ENCODE peak calls at places on chromosomes 16 and 17, in ten cellular contexts. Q is GM12878, T is cardiac fibroblast, S is PC-9, I is heart left ventricle, D is uterus, R is cardiac muscle cell, F is brain microvascular endothelial cell, G is gastrocnemius medialis, Y is skeletal muscle cell. U is an unnamed sample.

GRCh38 chr16:56939801-56940200 is 7.9 kb downstream of the HERPUD1 start:
- DNase-seq in Q (no peak), T (no peak), S (no peak), I (no peak), D (no peak), R (no peak), F (no peak), G (no peak), Y (no peak), U (no peak)

GRCh38 chr16:89232107-89232506 is 14.6 kb downstream of the ZNF778 start:
- DNase-seq in Q (no peak), T (no peak), S (no peak), I (no peak), D (no peak), R (no peak), F (no peak), G (no peak), Y (no peak), U (no peak)

GRCh38 chr16:86391987-86392386 is 118.3 kb upstream of the FOXF1 start:
- DNase-seq in Q (no peak), T (no peak), S (no peak), I (no peak), D (no peak), R (peak), F (peak), G (no peak), Y (no peak), U (no peak)

GRCh38 chr17:79874329-79874981 is 35.2 kb upstream of the CBX4 start:
- DNase-seq in Q (no peak), T (peak), S (no peak), I (no peak), D (no peak), R (peak), F (peak), G (no peak), Y (no peak), U (no peak)

GRCh38 chr17:6599364-6599763 is 41.1 kb downstream of the KIAA0753 start:
- DNase-seq in Q (no peak), T (no peak), S (no peak), I (no peak), D (no peak), R (no peak), F (no peak), G (no peak), Y (no peak), U (no peak)

GRCh38 chr17:81885869-81886548 is 5.4 kb downstream of the ALYREF start:
- DNase-seq in Q (no peak), T (no peak), S (peak), I (no peak), D (no peak), R (no peak), F (no peak), G (peak), Y (no peak), U (peak)

GRCh38 chr16:71367243-71367976 is 8.9 kb downstream of the CALB2 start:
- DNase-seq in Q (peak), T (peak), S (peak), I (no peak), D (no peak), R (peak), F (peak), G (no peak), Y (no peak), U (no peak)

GRCh38 chr16:66824006-66824405 is 6.8 kb downstream of the NAE1 start:
- DNase-seq in Q (no peak), T (no peak), S (no peak), I (no peak), D (no peak), R (no peak), F (no peak), G (no peak), Y (no peak), U (no peak)

GRCh38 chr17:4003501-4004421 is 39.5 kb upstream of the ATP2A3 start:
- DNase-seq in Q (no peak), T (no peak), S (no peak), I (no peak), D (no peak), R (no peak), F (no peak), G (no peak), Y (no peak), U (no peak)

GRCh38 chr17:17682293-17682736 is 1.1 kb downstream of the RAI1 start:
- DNase-seq in Q (no peak), T (peak), S (peak), I (peak), D (peak), R (peak), F (no peak), G (no peak), Y (no peak), U (no peak)

GRCh38 chr17:33647976-33648375 is 354.9 kb upstream of the ASIC2 start:
- DNase-seq in Q (no peak), T (no peak), S (no peak), I (no peak), D (peak), R (peak), F (peak), G (no peak), Y (no peak), U (no peak)

GRCh38 chr17:76537288-76537577 is 276 bp downstream of the CYGB start:
- DNase-seq in Q (no peak), T (no peak), S (no peak), I (peak), D (peak), R (peak), F (no peak), G (no peak), Y (no peak), U (no peak)

GRCh38 chr17:27544350-27545131 is 86.4 kb upstream of the LGALS9 start:
- DNase-seq in Q (peak), T (no peak), S (peak), I (no peak), D (no peak), R (peak), F (no peak), G (no peak), Y (peak), U (no peak)

GRCh38 chr16:86956437-86956836 is 360.8 kb downstream of the C16orf95 start:
- DNase-seq in Q (no peak), T (no peak), S (no peak), I (no peak), D (no peak), R (no peak), F (no peak), G (no peak), Y (no peak), U (no peak)

GRCh38 chr16:787978-788398 is at the start of gene RPUSD1:
- DNase-seq in Q (no peak), T (no peak), S (no peak), I (no peak), D (no peak), R (no peak), F (no peak), G (no peak), Y (no peak), U (no peak)

GRCh38 chr17:67390006-67390645 is 13.0 kb downstream of the PITPNC1 start:
- DNase-seq in Q (no peak), T (no peak), S (no peak), I (no peak), D (no peak), R (no peak), F (no peak), G (no peak), Y (no peak), U (no peak)

GRCh38 chr16:3214904-3215600 is 19.9 kb downstream of the ZNF200 start:
- DNase-seq in Q (no peak), T (no peak), S (no peak), I (no peak), D (no peak), R (no peak), F (no peak), G (no peak), Y (no peak), U (no peak)

GRCh38 chr17:29722411-29723198 is 99.9 kb upstream of the CORO6 start:
- DNase-seq in Q (peak), T (peak), S (no peak), I (peak), D (peak), R (peak), F (peak), G (peak), Y (peak), U (no peak)

GRCh38 chr16:56115817-56116576 is 75.3 kb upstream of the GNAO1 start:
- DNase-seq in Q (no peak), T (no peak), S (no peak), I (no peak), D (no peak), R (no peak), F (no peak), G (no peak), Y (no peak), U (no peak)

GRCh38 chr16:87416826-87417471 is 24.8 kb downstream of the MAP1LC3B start:
- DNase-seq in Q (no peak), T (peak), S (peak), I (no peak), D (peak), R (peak), F (peak), G (no peak), Y (peak), U (no peak)

GRCh38 chr17:55430531-55431228 is 9.0 kb upstream of the MMD start:
- DNase-seq in Q (no peak), T (no peak), S (no peak), I (no peak), D (no peak), R (no peak), F (no peak), G (no peak), Y (no peak), U (no peak)

GRCh38 chr16:1013593-1013900 is 32.0 kb downstream of the SOX8 start:
- DNase-seq in Q (no peak), T (no peak), S (no peak), I (no peak), D (no peak), R (no peak), F (no peak), G (no peak), Y (no peak), U (no peak)

GRCh38 chr17:42830971-42831370 is 2.2 kb upstream of the PSME3 start:
- DNase-seq in Q (no peak), T (no peak), S (no peak), I (no peak), D (no peak), R (no peak), F (no peak), G (no peak), Y (no peak), U (no peak)

GRCh38 chr17:78263063-78263735 is 31.8 kb downstream of the TMEM235 start:
- DNase-seq in Q (no peak), T (peak), S (no peak), I (peak), D (no peak), R (peak), F (no peak), G (no peak), Y (no peak), U (no peak)

GRCh38 chr16:23557779-23558330 is 328 bp downstream of the UBFD1 start:
- DNase-seq in Q (no peak), T (peak), S (no peak), I (peak), D (peak), R (peak), F (peak), G (peak), Y (no peak), U (no peak)

GRCh38 chr17:77331161-77331864 is 190.5 kb downstream of the SEC14L1 start:
- DNase-seq in Q (peak), T (peak), S (peak), I (peak), D (peak), R (peak), F (peak), G (peak), Y (peak), U (peak)

GRCh38 chr16:66263168-66263972 is 103.1 kb upstream of the CDH5 start:
- DNase-seq in Q (no peak), T (no peak), S (no peak), I (no peak), D (no peak), R (no peak), F (no peak), G (no peak), Y (no peak), U (no peak)

GRCh38 chr16:695355-696089 is 5.3 kb upstream of the WDR24 start:
- DNase-seq in Q (no peak), T (no peak), S (peak), I (no peak), D (no peak), R (no peak), F (no peak), G (no peak), Y (no peak), U (no peak)

GRCh38 chr16:14510939-14511797 is 118.9 kb downstream of the PARN start:
- DNase-seq in Q (no peak), T (peak), S (no peak), I (no peak), D (no peak), R (peak), F (peak), G (no peak), Y (peak), U (peak)

GRCh38 chr16:85235988-85236831 is 123.9 kb upstream of the CIBAR2 start:
- DNase-seq in Q (no peak), T (no peak), S (no peak), I (no peak), D (peak), R (no peak), F (no peak), G (no peak), Y (no peak), U (no peak)

GRCh38 chr16:56931253-56931768 is 631 bp upstream of the HERPUD1 start:
- DNase-seq in Q (peak), T (no peak), S (no peak), I (no peak), D (no peak), R (no peak), F (no peak), G (no peak), Y (no peak), U (no peak)

GRCh38 chr16:49651980-49652379 is 203.9 kb downstream of the ZNF423 start:
- DNase-seq in Q (no peak), T (no peak), S (no peak), I (peak), D (peak), R (no peak), F (no peak), G (no peak), Y (no peak), U (no peak)
- H3K4me3 ChIP-seq in Q (no peak), T (no peak), S (no peak), I (no peak), D (peak), R (no peak), F (no peak), G (no peak), Y (no peak), U (no peak)

GRCh38 chr16:25730396-25730795 is 38.6 kb downstream of the HS3ST4 start:
- DNase-seq in Q (no peak), T (no peak), S (no peak), I (no peak), D (no peak), R (no peak), F (no peak), G (no peak), Y (no peak), U (no peak)
- H3K4me3 ChIP-seq in Q (no peak), T (no peak), S (no peak), I (no peak), D (no peak), R (no peak), F (no peak), G (no peak), Y (no peak), U (no peak)

GRCh38 chr16:27772093-27772820 is 222.3 kb downstream of the KATNIP start:
- DNase-seq in Q (no peak), T (no peak), S (no peak), I (peak), D (no peak), R (no peak), F (no peak), G (no peak), Y (no peak), U (no peak)
- H3K4me3 ChIP-seq in Q (no peak), T (no peak), S (no peak), I (no peak), D (no peak), R (no peak), F (no peak), G (no peak), Y (no peak), U (no peak)

GRCh38 chr16:9008335-9009260 is 44.9 kb upstream of the USP7 start:
- DNase-seq in Q (peak), T (peak), S (peak), I (peak), D (peak), R (peak), F (peak), G (peak), Y (peak), U (peak)
- H3K4me3 ChIP-seq in Q (no peak), T (peak), S (no peak), I (peak), D (peak), R (no peak), F (peak), G (peak), Y (peak), U (peak)

GRCh38 chr17:40343126-40344119 is 21.1 kb downstream of the GJD3 start:
- DNase-seq in Q (no peak), T (no peak), S (no peak), I (peak), D (peak), R (no peak), F (no peak), G (peak), Y (no peak), U (no peak)

GRCh38 chr17:40342575-40343058 is 21.9 kb downstream of the GJD3 start:
- DNase-seq in Q (no peak), T (no peak), S (no peak), I (no peak), D (peak), R (no peak), F (no peak), G (no peak), Y (no peak), U (no peak)

GRCh38 chr17:40345161-40346034 is 19.1 kb downstream of the GJD3 start:
- DNase-seq in Q (no peak), T (peak), S (peak), I (peak), D (peak), R (peak), F (no peak), G (peak), Y (no peak), U (no peak)

GRCh38 chr17:40346061-40346767 is 18.3 kb downstream of the GJD3 start:
- DNase-seq in Q (no peak), T (no peak), S (no peak), I (no peak), D (peak), R (no peak), F (no peak), G (no peak), Y (no peak), U (no peak)

DNA sequence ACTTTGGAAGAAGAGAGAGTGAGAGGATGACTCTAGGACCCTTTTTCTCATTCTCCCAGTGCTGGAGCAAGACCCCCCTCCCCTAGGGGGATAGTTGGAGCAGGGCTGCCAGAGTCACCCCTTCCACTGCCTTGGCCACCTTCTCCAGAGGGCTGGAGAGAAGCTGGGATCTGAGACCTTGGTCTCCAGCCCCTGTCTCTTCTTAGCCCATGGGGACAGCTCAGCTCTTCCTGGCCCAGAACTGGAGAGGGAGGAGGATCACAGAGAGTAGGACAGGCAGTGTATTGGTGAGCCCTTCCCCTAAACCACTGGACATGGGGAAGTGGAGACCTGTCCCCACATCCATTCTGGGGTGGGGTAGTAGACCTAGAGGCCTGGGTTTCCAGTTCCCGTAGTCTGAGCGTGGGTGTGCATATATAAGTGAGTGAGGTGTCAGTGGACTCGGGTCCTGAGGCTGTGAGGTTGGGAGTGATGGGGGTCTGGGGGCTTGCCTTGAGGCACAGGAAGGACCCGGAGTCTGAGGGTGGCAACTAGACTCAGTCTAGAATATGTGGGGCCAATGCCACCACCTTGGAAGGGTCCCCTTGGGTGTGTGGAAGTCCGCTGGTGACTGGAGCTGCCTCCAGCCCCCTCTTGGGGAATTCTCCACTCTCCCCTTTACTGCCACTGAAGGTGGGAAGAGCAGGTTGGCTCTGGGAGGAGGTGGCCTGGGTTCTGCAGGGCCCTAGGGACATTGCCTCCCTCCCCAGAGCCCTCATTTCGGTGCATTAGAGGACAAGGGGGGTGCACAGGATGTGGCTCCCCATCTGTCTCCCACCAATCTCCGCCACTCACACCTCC is 20.0 kb downstream of the GJD3 start:
- DNase-seq in Q (no peak), T (no peak), S (no peak), I (no peak), D (peak), R (no peak), F (no peak), G (no peak), Y (no peak), U (no peak)
- H3K4me3 ChIP-seq in Q (peak), T (peak), S (no peak), I (peak), D (peak), R (peak), F (peak), G (peak), Y (peak), U (peak)

DNA sequence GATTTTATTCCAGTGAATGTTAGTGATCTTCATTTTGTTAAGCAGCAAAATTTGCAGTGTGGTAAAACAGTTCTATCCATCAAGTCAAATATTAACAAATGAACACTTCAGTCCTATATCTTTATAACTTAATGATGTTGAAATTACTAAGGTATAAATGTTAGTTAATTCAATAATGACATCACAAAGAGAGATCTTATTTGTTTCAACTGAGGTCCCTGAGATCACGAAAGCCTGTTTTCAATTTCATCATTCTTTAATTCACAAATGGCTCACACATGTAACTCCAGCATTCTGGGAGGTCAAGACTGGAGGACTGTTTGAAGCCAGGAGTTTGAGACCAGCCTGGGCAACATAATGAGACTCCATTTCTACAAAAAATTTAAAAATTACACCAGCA is 13.9 kb downstream of the SMURF2 start:
- DNase-seq in Q (no peak), T (no peak), S (no peak), I (no peak), D (no peak), R (no peak), F (no peak), G (no peak), Y (no peak), U (no peak)
- H3K4me3 ChIP-seq in Q (no peak), T (no peak), S (no peak), I (no peak), D (no peak), R (no peak), F (no peak), G (no peak), Y (no peak), U (no peak)

U was measured in kidney epithelial cell.